ENCODE peak calls at places on chromosome 16, in four cellular contexts. Z is tibial artery, A is progenitor cell of endocrine pancreas, P is RWPE1. J is an unnamed sample.

GRCh38 chr16:17607624-17608023 is 136.9 kb upstream of the XYLT1 start:
- DNase-seq in Z (no peak), A (no peak), P (no peak), J (no peak)

GRCh38 chr16:48479955-48480354 is 94.7 kb upstream of the SIAH1 start:
- DNase-seq in A (no peak), P (no peak), Z (no peak), J (no peak)

GRCh38 chr16:69566437-69567030 is 768 bp downstream of the NFAT5 start:
- DNase-seq in Z (peak; percentile 84), A (peak; percentile 19), P (peak; percentile 59), J (peak; percentile 21)

GRCh38 chr16:62644030-62644812 is 608.0 kb upstream of the CDH8 start:
- DNase-seq in Z (no peak), P (no peak), A (no peak), J (no peak)

GRCh38 chr16:18800674-18801196 is 614 bp downstream of the ARL6IP1 start:
- DNase-seq in Z (no peak), P (peak; percentile 28), A (no peak), J (peak; percentile 25)

GRCh38 chr16:85898521-85899442 is at the start of gene IRF8:
- DNase-seq in P (no peak), A (peak; percentile 60), Z (peak; percentile 77), J (no peak)

GRCh38 chr16:2963074-2963610 is 933 bp upstream of the KREMEN2 start:
- DNase-seq in A (no peak), P (no peak), Z (no peak), J (no peak)

GRCh38 chr16:72612271-72612670 is 435.7 kb downstream of the ZFHX3 start:
- DNase-seq in A (no peak), Z (no peak), P (no peak), J (peak; percentile 15)

GRCh38 chr16:71956500-71956899 is 43.7 kb downstream of the PKD1L3 start:
- DNase-seq in Z (no peak), P (no peak), A (no peak), J (no peak)

GRCh38 chr16:27430512-27430911 is 28.5 kb downstream of the IL21R start:
- DNase-seq in A (no peak), Z (no peak), P (no peak), J (no peak)

GRCh38 chr16:14360326-14361037 is 269.6 kb downstream of the PARN start:
- DNase-seq in P (no peak), Z (no peak), A (no peak), J (no peak)

GRCh38 chr16:68707341-68708152 is 29.5 kb upstream of the CDH1 start:
- DNase-seq in Z (no peak), A (no peak), P (peak; percentile 97), J (peak; percentile 41)

GRCh38 chr16:76940251-76940650 is 250.7 kb upstream of the MON1B start:
- DNase-seq in P (no peak), Z (no peak), A (no peak), J (no peak)

GRCh38 chr16:23423496-23424049 is 29.4 kb downstream of the COG7 start:
- DNase-seq in A (no peak), P (peak; percentile 91), Z (peak; percentile 88), J (peak; percentile 95)

GRCh38 chr16:83887088-83887487 is 11.8 kb upstream of the MLYCD start:
- DNase-seq in Z (no peak), A (no peak), P (peak; percentile 29), J (no peak)

GRCh38 chr16:88686062-88686438 is 257 bp downstream of the SNAI3 start:
- DNase-seq in P (no peak), Z (no peak), A (no peak), J (no peak)

GRCh38 chr16:49632798-49633189 is 223.1 kb downstream of the ZNF423 start:
- DNase-seq in A (no peak), P (no peak), Z (peak; percentile 52), J (no peak)

GRCh38 chr16:61936522-61936921 is 99.7 kb downstream of the CDH8 start:
- DNase-seq in P (no peak), A (no peak), Z (no peak), J (no peak)

GRCh38 chr16:84478172-84478948 is 26.1 kb downstream of the MEAK7 start:
- DNase-seq in A (no peak), Z (no peak), P (peak; percentile 26), J (peak; percentile 80)

GRCh38 chr16:83973077-83973476 is 5.0 kb downstream of the NECAB2 start:
- DNase-seq in Z (no peak), A (no peak), P (no peak), J (no peak)

GRCh38 chr16:50925758-50926357 is 184.0 kb downstream of the CYLD start:
- DNase-seq in P (peak; percentile 78), A (no peak), Z (no peak), J (peak; percentile 1)

GRCh38 chr16:15434079-15434424 is 336 bp upstream of the BMERB1 start:
- DNase-seq in P (no peak), Z (no peak), A (no peak), J (no peak)

GRCh38 chr16:22337045-22337444 is 37.4 kb downstream of the CDR2 start:
- DNase-seq in Z (no peak), A (no peak), P (no peak), J (no peak)

GRCh38 chr16:2860826-2861567 is 3.0 kb upstream of the PRSS22 start:
- DNase-seq in P (peak; percentile 26), Z (peak; percentile 43), A (no peak), J (no peak)

GRCh38 chr16:48231675-48232214 is 12.4 kb upstream of the LONP2 start:
- DNase-seq in A (no peak), Z (no peak), P (no peak), J (peak; percentile 38)

GRCh38 chr16:48434653-48435318 is 49.6 kb upstream of the SIAH1 start:
- DNase-seq in Z (no peak), A (no peak), P (no peak), J (peak; percentile 52)

GRCh38 chr16:86198201-86199118 is 299.5 kb downstream of the IRF8 start:
- DNase-seq in P (no peak), A (no peak), Z (no peak), J (no peak)

GRCh38 chr16:49468611-49469322 is 95.2 kb downstream of the C16orf78 start:
- DNase-seq in P (no peak), Z (no peak), A (no peak), J (no peak)

GRCh38 chr16:89025636-89026035 is 48.6 kb upstream of the CBFA2T3 start:
- DNase-seq in Z (no peak), A (no peak), P (no peak), J (no peak)

GRCh38 chr16:21194771-21195301 is 16.5 kb downstream of the ZP2 start:
- DNase-seq in P (no peak), Z (no peak), A (no peak), J (peak; percentile 27)

GRCh38 chr16:12250578-12250977 is 274.0 kb downstream of the SNX29 start:
- DNase-seq in A (no peak), P (no peak), Z (no peak), J (no peak)

GRCh38 chr16:31877876-31878642 is 4.5 kb downstream of the ZNF267 start:
- DNase-seq in P (no peak), Z (no peak), A (no peak), J (no peak)

GRCh38 chr16:2095315-2095853 is 40.3 kb downstream of the PKD1 start:
- DNase-seq in A (no peak), P (peak; percentile 72), Z (no peak), J (no peak)

GRCh38 chr16:23020084-23020483 is 129.2 kb downstream of the USP31 start:
- DNase-seq in Z (no peak), P (no peak), A (no peak), J (no peak)

GRCh38 chr16:85173077-85173980 is 61.1 kb upstream of the CIBAR2 start:
- DNase-seq in P (peak; percentile 94), Z (no peak), A (no peak), J (peak; percentile 74)

DNA sequence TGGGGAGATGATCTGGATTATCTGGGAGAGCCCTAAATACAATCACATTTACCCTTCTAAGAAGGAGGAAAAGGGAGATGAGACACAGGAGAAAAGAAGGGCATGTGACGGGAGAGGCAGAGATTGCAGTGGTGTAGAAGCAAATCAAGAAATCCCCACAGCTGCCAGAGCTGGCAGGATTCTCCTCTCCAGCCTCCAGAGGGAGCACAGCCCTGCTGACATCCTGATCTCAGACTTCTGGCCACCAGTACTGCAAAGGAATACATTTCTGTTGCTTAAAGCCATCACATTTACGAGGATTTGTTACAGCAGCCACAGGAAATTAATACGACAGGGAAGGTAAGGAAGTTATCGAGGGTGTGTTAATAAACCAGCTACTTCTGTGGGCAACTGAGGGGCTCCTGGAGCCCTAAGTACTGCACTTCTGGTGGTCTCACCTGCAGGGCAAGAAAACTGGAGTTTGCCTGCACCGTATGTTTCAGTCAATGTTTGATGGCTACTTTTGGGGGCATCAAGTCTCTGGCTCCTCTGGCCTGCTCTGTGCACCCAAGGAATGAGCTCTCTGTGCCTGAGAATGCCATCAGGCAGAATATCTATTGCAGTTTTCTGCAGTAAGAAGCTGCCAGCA is 22.9 kb upstream of the CDH13 start:
- DNase-seq in P (peak; percentile 49), Z (peak; percentile 74), A (no peak), J (peak; percentile 61)
- TF ChIP-seq CTCF in P (peak; percentile 71), Z (peak; percentile 76), A (peak; percentile 70), J (peak; percentile 80)

DNA sequence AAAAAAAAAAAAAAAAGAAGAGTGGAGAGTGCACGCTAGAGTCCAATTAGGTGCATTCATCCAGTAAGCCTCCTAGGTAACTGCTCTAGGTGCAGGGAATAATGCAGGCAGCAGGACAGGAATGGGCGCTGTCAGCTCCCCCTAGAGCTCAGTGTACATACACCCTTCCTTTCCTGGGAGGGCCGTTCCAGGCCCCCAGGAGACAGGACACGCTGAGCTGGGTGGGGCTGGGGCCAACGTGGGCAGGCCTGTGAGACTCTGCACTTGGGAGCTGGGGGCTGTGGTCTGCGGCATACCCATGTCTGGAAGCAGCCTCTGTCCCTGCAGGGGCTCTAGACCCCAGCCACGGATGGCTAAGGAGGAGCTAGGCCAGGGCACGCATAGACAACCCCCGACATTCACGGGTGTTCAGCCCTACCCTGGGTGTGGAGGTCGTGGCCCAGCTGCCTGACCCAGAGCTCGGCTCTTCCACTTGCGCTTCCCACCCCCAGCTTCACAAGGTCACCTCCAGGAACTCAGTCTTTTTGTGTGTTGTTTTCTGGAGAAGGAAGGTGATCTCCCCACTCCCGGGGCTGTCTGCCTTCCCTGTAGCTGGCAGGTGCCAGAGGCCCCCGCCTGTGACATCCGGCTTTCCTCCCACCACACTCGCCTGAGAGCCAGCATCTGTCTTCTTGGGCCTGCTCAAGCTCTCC is 985 bp upstream of the ANTKMT start:
- DNase-seq in A (no peak), P (no peak), Z (no peak), J (no peak)
- TF ChIP-seq CTCF in A (peak; percentile 31), P (peak; percentile 45), Z (no peak), J (peak; percentile 37)

GRCh38 chr16:54538241-54538640 is 251.7 kb upstream of the IRX3 start:
- DNase-seq in P (no peak), A (no peak), Z (no peak), J (no peak)
- TF ChIP-seq CTCF in P (peak; percentile 34), A (peak; percentile 23), Z (peak; percentile 17), J (peak; percentile 21)

DNA sequence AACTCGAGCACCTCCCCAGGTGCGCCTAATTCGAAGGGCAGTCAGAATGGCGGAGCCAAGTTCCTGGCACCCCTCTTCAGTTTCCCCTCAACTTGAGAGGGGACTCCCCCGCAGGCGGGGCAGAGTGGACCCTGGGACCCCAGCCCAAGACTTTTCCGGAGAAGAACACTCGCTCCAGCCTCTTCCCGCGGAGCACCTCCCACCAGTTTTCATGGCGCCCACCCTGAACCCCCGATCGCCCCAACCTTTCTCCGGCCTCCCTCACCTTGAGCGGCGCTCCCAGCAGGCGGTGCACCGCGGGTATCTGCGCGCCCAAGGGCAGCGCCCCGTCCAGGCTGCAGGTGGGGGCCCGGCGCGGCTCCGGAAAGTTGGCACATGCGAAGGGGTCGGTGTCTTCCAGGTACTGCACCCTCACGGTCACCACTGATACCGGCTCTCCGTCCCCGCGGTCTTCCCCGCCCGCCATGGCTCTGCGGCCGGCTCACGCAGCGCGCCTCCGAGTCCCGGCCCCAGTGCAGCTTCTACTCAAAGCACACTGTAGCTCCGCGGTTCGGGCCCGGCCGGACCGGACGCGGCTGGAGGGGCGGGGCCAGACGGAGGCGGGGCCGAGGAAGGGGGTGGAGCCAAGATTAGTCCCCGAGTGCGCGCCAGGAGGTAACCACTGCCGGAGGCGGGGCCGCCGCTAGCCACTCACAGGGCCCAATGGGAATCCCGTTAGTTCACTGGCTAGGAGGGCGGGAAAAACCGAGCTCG is at the start of gene FHOD1:
- DNase-seq in P (peak; percentile 94), A (peak; percentile 92), Z (peak; percentile 99), J (peak; percentile 96)
- TF ChIP-seq CTCF in P (no peak), A (no peak), Z (no peak), J (no peak)